ENCODE peak calls at places on chromosomes 3 and 15, in four cellular contexts. T is activated CD4-positive, alpha-beta T cell treated with anti-CD3 and anti-CD28 coated beads for 36 hours; N is SK-N-SH; V is PC-9. W is an unnamed sample.
A peak's percentile ranks its signal among the peaks of the same experiment; 100 is the strongest.

GRCh38 chr3:143091438-143091837 is 28.1 kb upstream of the CHST2 start:
- DNase-seq in N (no peak), V (no peak), T (no peak), W (no peak)

GRCh38 chr3:111392911-111393351 is 149.1 kb upstream of the CD96 start:
- DNase-seq in V (peak; percentile 73), T (peak; percentile 41), N (no peak), W (no peak)

GRCh38 chr15:89195836-89196235 is 25.5 kb downstream of the RLBP1 start:
- DNase-seq in V (no peak), T (no peak), N (no peak), W (no peak)

GRCh38 chr3:53160660-53161344 is at the start of gene PRKCD:
- DNase-seq in T (peak; percentile 91), V (peak; percentile 60), N (peak; percentile 93), W (peak; percentile 75)

GRCh38 chr15:59570364-59570763 is 41.2 kb upstream of the GCNT3 start:
- DNase-seq in N (no peak), V (peak; percentile 98), T (no peak), W (no peak)

GRCh38 chr3:73513260-73513659 is 111.5 kb downstream of the PDZRN3 start:
- DNase-seq in T (no peak), V (no peak), N (no peak), W (no peak)

GRCh38 chr3:47732143-47732542 is 49.5 kb downstream of the SMARCC1 start:
- DNase-seq in N (no peak), V (no peak), T (no peak), W (no peak)

GRCh38 chr3:143090486-143090885 is 29.1 kb upstream of the CHST2 start:
- DNase-seq in T (no peak), N (peak; percentile 37), V (no peak), W (no peak)

GRCh38 chr3:120762575-120762974 is 20.0 kb downstream of the GTF2E1 start:
- DNase-seq in T (no peak), V (no peak), N (no peak), W (no peak)

GRCh38 chr15:68419301-68420175 is 12.4 kb downstream of the ITGA11 start:
- DNase-seq in N (no peak), V (no peak), T (no peak), W (no peak)

GRCh38 chr3:107106316-107106715 is 270.9 kb upstream of the CCDC54 start:
- DNase-seq in N (no peak), V (peak; percentile 41), T (no peak), W (peak; percentile 4)

GRCh38 chr3:67564008-67564407 is 90.4 kb downstream of the SUCLG2 start:
- DNase-seq in T (no peak), V (no peak), N (no peak), W (no peak)

GRCh38 chr15:70214266-70214665 is 116.5 kb upstream of the TLE3 start:
- DNase-seq in N (no peak), V (no peak), T (no peak), W (no peak)

GRCh38 chr15:87365221-87365620 is 891.3 kb downstream of the NTRK3 start:
- DNase-seq in N (no peak), V (no peak), T (no peak), W (no peak)

GRCh38 chr15:45588199-45588910 is 1.2 kb downstream of the BLOC1S6 start:
- DNase-seq in N (no peak), T (no peak), V (no peak), W (no peak)

GRCh38 chr15:31498756-31499155 is 172.1 kb downstream of the KLF13 start:
- DNase-seq in T (no peak), N (no peak), V (no peak), W (no peak)

GRCh38 chr3:40240921-40241320 is 68.6 kb upstream of the EIF1B start:
- DNase-seq in N (no peak), V (no peak), T (no peak), W (no peak)

GRCh38 chr15:39102431-39102830 is 478.4 kb upstream of the THBS1 start:
- DNase-seq in T (no peak), N (no peak), V (no peak), W (no peak)

GRCh38 chr15:77067691-77068367 is 3.1 kb downstream of the TSPAN3 start:
- DNase-seq in N (no peak), T (no peak), V (peak; percentile 70), W (no peak)

GRCh38 chr3:41208507-41208906 is 9.2 kb downstream of the CTNNB1 start:
- DNase-seq in N (no peak), V (no peak), T (no peak), W (no peak)

GRCh38 chr15:42107483-42107882 is 13.1 kb upstream of the PLA2G4D start:
- DNase-seq in V (no peak), T (peak; percentile 81), N (no peak), W (no peak)

GRCh38 chr15:29670945-29671307 is 151.3 kb downstream of the TJP1 start:
- DNase-seq in T (no peak), V (peak; percentile 68), N (no peak), W (peak; percentile 84)

GRCh38 chr3:127134887-127135240 is 58.1 kb upstream of the PRR23E start:
- DNase-seq in N (no peak), T (no peak), V (no peak), W (no peak)

GRCh38 chr15:76342046-76342381 is 5.4 kb downstream of the ISL2 start:
- DNase-seq in T (peak; percentile 9), V (no peak), N (no peak), W (no peak)

GRCh38 chr15:47813985-47814384 is 96.7 kb downstream of the SEMA6D start:
- DNase-seq in V (no peak), N (no peak), T (peak; percentile 22), W (no peak)

GRCh38 chr3:71421475-71421819 is 162.1 kb downstream of the FOXP1 start:
- DNase-seq in T (no peak), V (no peak), N (no peak), W (no peak)

GRCh38 chr3:48034000-48034516 is 17.8 kb upstream of the MAP4 start:
- DNase-seq in T (no peak), N (peak; percentile 33), V (peak; percentile 89), W (no peak)

GRCh38 chr15:55742927-55743614 is at the start of gene PRTG:
- DNase-seq in T (no peak), N (peak; percentile 96), V (peak; percentile 43), W (peak; percentile 59)

GRCh38 chr15:60091150-60091549 is 87.0 kb downstream of the FOXB1 start:
- DNase-seq in V (peak; percentile 98), N (no peak), T (no peak), W (peak; percentile 60)

GRCh38 chr3:64311424-64311920 is 86.2 kb upstream of the PRICKLE2 start:
- DNase-seq in V (no peak), N (no peak), T (no peak), W (no peak)

GRCh38 chr15:33874156-33874555 is 94.1 kb upstream of the CHRM5 start:
- DNase-seq in V (no peak), N (no peak), T (no peak), W (no peak)

W was measured in T1000.